ENCODE peak calls at places on chromosomes 12 and 14, in five cellular contexts. F, E, C, M and V are unnamed samples. For H3K9me3, the result is how much of the 10 kb centered on the place peaks cover.

GRCh38 chr12:50313256-50313931 is 30.1 kb upstream of the LIMA1 start:
- DNase-seq in C (no peak), E (no peak), M (no peak), F (no peak), V (no peak)

GRCh38 chr12:111841236-111841749 is 735 bp upstream of the MAPKAPK5 start:
- DNase-seq in M (no peak), C (no peak), F (no peak), E (no peak), V (no peak)

GRCh38 chr14:104215706-104216334 is 77.4 kb downstream of the KIF26A start:
- DNase-seq in E (peak), C (no peak), F (no peak), M (no peak), V (no peak)

GRCh38 chr12:59600174-59600573 is 4.3 kb downstream of the SLC16A7 start:
- DNase-seq in E (no peak), F (no peak), M (no peak), C (no peak), V (no peak)

GRCh38 chr14:35578135-35578534 is 44.2 kb downstream of the INSM2 start:
- DNase-seq in M (no peak), C (no peak), F (no peak), E (no peak), V (no peak)

GRCh38 chr14:20494935-20495766 is 10.2 kb upstream of the RNASE10 start:
- DNase-seq in M (no peak), F (no peak), E (no peak), C (no peak), V (no peak)

GRCh38 chr14:22820731-22821130 is 5.5 kb upstream of the SLC7A7 start:
- DNase-seq in C (no peak), F (no peak), M (no peak), E (no peak), V (no peak)

GRCh38 chr12:117367006-117367638 is 5.7 kb upstream of the NOS1 start:
- DNase-seq in M (peak), C (peak), E (peak), F (no peak), V (peak)

GRCh38 chr12:19431407-19432308 is 7.6 kb upstream of the AEBP2 start:
- DNase-seq in M (no peak), E (no peak), C (no peak), F (no peak), V (no peak)

GRCh38 chr14:75579882-75580281 is 1.5 kb downstream of the FLVCR2 start:
- DNase-seq in C (no peak), E (no peak), F (no peak), M (no peak), V (no peak)

GRCh38 chr14:73610692-73611091 is 1.6 kb upstream of the ACOT6 start:
- DNase-seq in F (no peak), C (no peak), E (no peak), M (no peak), V (no peak)

GRCh38 chr12:57229041-57229633 is 374 bp upstream of the SHMT2 start:
- DNase-seq in M (no peak), E (no peak), F (no peak), C (no peak), V (no peak)

GRCh38 chr14:46377305-46377704 is 274.3 kb downstream of the RPL10L start:
- DNase-seq in F (no peak), C (no peak), M (no peak), E (no peak), V (no peak)

GRCh38 chr14:32028599-32028998 is 48.5 kb upstream of the ARHGAP5 start:
- DNase-seq in C (no peak), E (no peak), M (no peak), F (no peak), V (no peak)

GRCh38 chr14:105882626-105883025 is 356.2 kb downstream of the TMEM121 start:
- DNase-seq in M (no peak), C (peak), E (peak), F (no peak), V (no peak)

GRCh38 chr12:115199831-115200230 is 515.9 kb upstream of the TBX3 start:
- DNase-seq in M (no peak), C (no peak), F (no peak), E (no peak), V (no peak)

GRCh38 chr14:50002926-50003212 is 110.0 kb downstream of the ARF6 start:
- DNase-seq in C (no peak), E (no peak), F (no peak), M (no peak), V (no peak)

GRCh38 chr14:53273671-53274072 is 120.5 kb upstream of the DDHD1 start:
- DNase-seq in E (no peak), M (no peak), F (no peak), C (no peak), V (no peak)

GRCh38 chr14:61520546-61520945 is 174.8 kb upstream of the HIF1A start:
- DNase-seq in F (no peak), M (no peak), C (no peak), E (no peak), V (no peak)

GRCh38 chr12:49917788-49918173 is 14.1 kb upstream of the FAIM2 start:
- DNase-seq in E (no peak), M (no peak), C (no peak), F (no peak), V (no peak)

GRCh38 chr12:94603434-94604068 is 46.8 kb downstream of the TMCC3 start:
- DNase-seq in F (no peak), C (no peak), M (peak), E (peak), V (peak)

GRCh38 chr14:37810094-37810801 is 214.8 kb downstream of the TTC6 start:
- DNase-seq in M (no peak), E (no peak), C (no peak), F (no peak), V (no peak)

GRCh38 chr14:66038214-66038977 is 447.8 kb upstream of the CCDC196 start:
- DNase-seq in E (no peak), M (no peak), F (no peak), C (no peak), V (no peak)

GRCh38 chr12:109450980-109451379 is 26.1 kb downstream of the KCTD10 start:
- DNase-seq in C (no peak), E (no peak), M (no peak), F (no peak), V (no peak)

GRCh38 chr12:109452489-109452888 is 24.6 kb downstream of the KCTD10 start:
- DNase-seq in E (no peak), C (no peak), M (no peak), F (no peak), V (no peak)

GRCh38 chr12:109449845-109450532 is 27.1 kb downstream of the KCTD10 start:
- DNase-seq in C (no peak), E (no peak), M (no peak), F (no peak), V (no peak)

GRCh38 chr12:109448707-109449390 is 28.3 kb downstream of the KCTD10 start:
- DNase-seq in F (no peak), M (no peak), C (no peak), E (no peak), V (no peak)

GRCh38 chr12:109451400-109451799 is 25.7 kb downstream of the KCTD10 start:
- DNase-seq in C (no peak), M (no peak), E (no peak), F (no peak), V (no peak)
- H3K27ac ChIP-seq in C (no peak), M (no peak), E (peak), F (peak), V (no peak)

GRCh38 chr12:34392741-34393085 is 370.4 kb downstream of the ALG10 start:
- DNase-seq in F (no peak), C (peak), M (no peak), E (peak), V (no peak)

GRCh38 chr12:34390171-34390841 is 368.0 kb downstream of the ALG10 start:
- DNase-seq in M (no peak), F (no peak), E (peak), C (peak), V (no peak)

GRCh38 chr12:34390846-34391700 is 368.8 kb downstream of the ALG10 start:
- DNase-seq in F (no peak), M (no peak), E (peak), C (peak), V (no peak)

GRCh38 chr12:34393086-34393820 is 371.0 kb downstream of the ALG10 start:
- DNase-seq in M (no peak), E (peak), C (peak), F (no peak), V (peak)

GRCh38 chr12:34391771-34392581 is 369.7 kb downstream of the ALG10 start:
- DNase-seq in E (peak), C (peak), F (no peak), M (no peak), V (no peak)
- H3K9me3 ChIP-seq in E (under half), C (under half), F (under half), M (under half), V (under half)

GRCh38 chr12:39372929-39373328 is 70.0 kb downstream of the KIF21A start:
- DNase-seq in M (peak), C (no peak), E (no peak), F (no peak), V (no peak)

GRCh38 chr12:39378346-39378745 is 64.6 kb downstream of the KIF21A start:
- DNase-seq in E (no peak), C (no peak), F (no peak), M (no peak), V (no peak)

GRCh38 chr12:39372204-39372925 is 70.6 kb downstream of the KIF21A start:
- DNase-seq in E (no peak), F (no peak), M (no peak), C (no peak), V (no peak)

GRCh38 chr12:39380090-39380489 is 62.8 kb downstream of the KIF21A start:
- DNase-seq in F (no peak), C (no peak), E (no peak), M (no peak), V (no peak)

DNA sequence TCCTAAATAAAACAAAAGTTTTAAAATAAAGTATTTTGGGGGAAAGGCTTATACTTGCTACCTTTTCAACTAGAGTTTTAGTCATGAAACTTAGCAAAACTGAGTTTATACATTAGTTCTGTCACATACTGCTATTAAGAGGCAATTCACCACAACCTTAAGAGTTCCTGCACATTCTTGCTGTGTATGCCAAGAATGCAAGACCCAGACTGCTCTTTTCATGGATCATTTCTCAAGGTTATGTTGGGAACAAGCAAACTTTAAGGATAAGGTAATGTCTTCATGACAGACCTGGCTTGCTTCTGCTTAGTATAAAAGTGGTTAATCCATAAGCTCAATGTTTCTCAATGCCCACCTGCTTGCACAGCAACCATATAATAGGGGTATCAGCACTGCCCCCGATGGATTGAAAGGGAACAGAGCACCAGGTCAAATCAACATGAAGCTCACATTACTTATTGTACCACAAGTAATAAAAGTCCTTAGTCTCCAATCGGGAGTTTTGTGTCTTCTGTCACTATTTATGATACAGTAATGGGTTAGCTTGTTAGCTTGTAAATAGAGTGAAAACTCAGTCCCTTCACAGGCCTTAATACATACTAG is 67.6 kb downstream of the KIF21A start:
- DNase-seq in M (no peak), E (no peak), F (no peak), C (no peak), V (no peak)
- TF ChIP-seq CTCF in M (no peak), E (no peak), F (no peak), C (no peak), V (no peak)

DNA sequence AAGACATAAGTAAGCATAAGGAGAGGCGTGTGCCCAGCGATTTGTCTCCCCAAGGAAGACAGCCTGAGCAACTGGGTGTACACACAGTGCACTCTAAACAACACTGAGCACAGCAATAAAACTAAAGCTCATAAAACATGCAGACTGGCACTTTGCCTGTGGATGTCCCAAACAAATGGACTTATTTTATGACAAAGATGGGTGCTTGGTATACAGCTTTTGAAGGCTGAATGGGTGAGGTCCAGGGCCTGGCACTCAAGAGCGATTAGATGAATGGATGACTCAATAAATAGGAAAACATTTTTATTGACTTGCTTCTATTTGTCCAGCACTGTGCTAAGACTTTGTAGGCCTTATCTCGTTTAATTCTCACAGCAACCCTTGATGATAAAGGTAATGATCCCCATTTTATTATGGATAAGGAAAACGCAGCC is 28.5 kb downstream of the LGMN start:
- DNase-seq in M (no peak), E (no peak), C (no peak), F (no peak), V (no peak)
- H3K27ac ChIP-seq in M (no peak), E (peak), C (peak), F (peak), V (no peak)

GRCh38 chr14:67068246-67068645 is 121.0 kb upstream of the GARIN2 start:
- DNase-seq in F (no peak), E (no peak), M (no peak), C (no peak), V (no peak)
- H3K9me3 ChIP-seq in F (under half), E (under half), M (under half), C (under half), V (under half)

GRCh38 chr12:47777151-47777550 is 4.1 kb downstream of the SLC48A1 start:
- DNase-seq in M (no peak), C (no peak), F (no peak), E (no peak), V (no peak)

GRCh38 chr12:47779943-47780504 is 7.0 kb downstream of the SLC48A1 start:
- DNase-seq in E (peak), C (no peak), M (no peak), F (no peak), V (no peak)

GRCh38 chr12:47778842-47779241 is 5.8 kb downstream of the SLC48A1 start:
- DNase-seq in E (peak), F (no peak), M (no peak), C (no peak), V (no peak)

GRCh38 chr12:47777741-47778558 is 4.9 kb downstream of the SLC48A1 start:
- DNase-seq in M (no peak), C (no peak), E (peak), F (no peak), V (no peak)

GRCh38 chr12:47779301-47779942 is 6.4 kb downstream of the SLC48A1 start:
- DNase-seq in M (peak), E (peak), C (peak), F (peak), V (peak)
- TF ChIP-seq CTCF in M (peak), E (peak), C (peak), F (peak), V (peak)

GRCh38 chr12:27013606-27014084 is 539 bp downstream of the TM7SF3 start:
- DNase-seq in C (no peak), E (no peak), M (peak), F (no peak), V (no peak)
- H3K27ac ChIP-seq in C (peak), E (peak), M (peak), F (peak), V (peak)

DNA sequence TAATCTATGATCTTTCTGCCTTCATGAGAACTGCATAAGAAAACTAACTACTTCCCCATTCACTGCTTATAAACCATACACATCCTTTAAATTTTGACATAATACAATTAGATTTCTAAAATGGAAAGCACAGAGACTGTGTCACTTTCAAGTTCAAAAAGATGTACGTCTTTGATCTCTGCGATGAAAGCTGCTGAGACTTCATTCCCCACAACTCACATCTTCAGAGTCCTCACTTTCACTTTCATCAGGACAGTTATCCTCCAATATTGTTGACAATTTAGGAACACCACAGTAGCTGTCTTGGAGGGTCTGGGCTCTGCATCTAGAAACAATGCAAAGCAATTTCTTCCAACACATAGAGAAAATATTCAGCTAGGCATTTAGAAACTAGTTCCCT is 47.9 kb upstream of the KCNC2 start:
- DNase-seq in F (no peak), M (no peak), E (no peak), C (no peak), V (no peak)
- H3K9me3 ChIP-seq in F (under half), M (under half), E (under half), C (under half), V (under half)